ENCODE peak calls at places on chromosomes 1 and 21, in six cellular contexts. One of them, this sample, is unnamed.

GRCh38 chr1:208025036-208025435 is 114.1 kb upstream of the CD34 start:
- DNase-seq in prostate gland: no peak
- DNase-seq in breast epithelium: no peak
- DNase-seq in psoas muscle: peak
- DNase-seq in body of pancreas: no peak
- DNase-seq in RWPE1: no peak
- DNase-seq in this sample: no peak

GRCh38 chr1:231557898-231558710 is 29.6 kb downstream of the TSNAX start:
- DNase-seq in body of pancreas: no peak
- DNase-seq in breast epithelium: no peak
- DNase-seq in psoas muscle: no peak
- DNase-seq in prostate gland: no peak
- DNase-seq in RWPE1: no peak
- DNase-seq in this sample: no peak

GRCh38 chr1:184494929-184495328 is 108.1 kb downstream of the C1orf21 start:
- DNase-seq in psoas muscle: no peak
- DNase-seq in RWPE1: no peak
- DNase-seq in prostate gland: no peak
- DNase-seq in body of pancreas: no peak
- DNase-seq in breast epithelium: no peak
- DNase-seq in this sample: no peak

GRCh38 chr1:101567582-101568189 is 330.9 kb downstream of the S1PR1 start:
- DNase-seq in body of pancreas: peak
- DNase-seq in prostate gland: no peak
- DNase-seq in breast epithelium: no peak
- DNase-seq in psoas muscle: no peak
- DNase-seq in RWPE1: peak
- DNase-seq in this sample: no peak

GRCh38 chr1:5480906-5481305 is 511.3 kb downstream of the NPHP4 start:
- DNase-seq in breast epithelium: no peak
- DNase-seq in RWPE1: no peak
- DNase-seq in psoas muscle: no peak
- DNase-seq in prostate gland: no peak
- DNase-seq in body of pancreas: no peak
- DNase-seq in this sample: no peak

GRCh38 chr1:62746086-62746808 is 37.7 kb upstream of the ATG4C start:
- DNase-seq in body of pancreas: no peak
- DNase-seq in breast epithelium: no peak
- DNase-seq in psoas muscle: no peak
- DNase-seq in prostate gland: no peak
- DNase-seq in RWPE1: peak
- DNase-seq in this sample: no peak

GRCh38 chr1:16018749-16019515 is 1.1 kb upstream of the HSPB7 start:
- DNase-seq in breast epithelium: no peak
- DNase-seq in prostate gland: no peak
- DNase-seq in body of pancreas: no peak
- DNase-seq in RWPE1: no peak
- DNase-seq in psoas muscle: peak
- DNase-seq in this sample: no peak

GRCh38 chr1:188281927-188282326 is 1453.2 kb downstream of the PLA2G4A start:
- DNase-seq in RWPE1: no peak
- DNase-seq in breast epithelium: no peak
- DNase-seq in prostate gland: no peak
- DNase-seq in body of pancreas: no peak
- DNase-seq in psoas muscle: no peak
- DNase-seq in this sample: no peak

GRCh38 chr1:187038789-187039188 is 210.0 kb downstream of the PLA2G4A start:
- DNase-seq in prostate gland: no peak
- DNase-seq in psoas muscle: no peak
- DNase-seq in body of pancreas: no peak
- DNase-seq in breast epithelium: no peak
- DNase-seq in RWPE1: peak
- DNase-seq in this sample: no peak

GRCh38 chr1:153866045-153866850 is 56.5 kb downstream of the GATAD2B start:
- DNase-seq in breast epithelium: no peak
- DNase-seq in prostate gland: no peak
- DNase-seq in RWPE1: no peak
- DNase-seq in body of pancreas: no peak
- DNase-seq in psoas muscle: no peak
- DNase-seq in this sample: no peak

GRCh38 chr1:35808376-35809155 is 750 bp downstream of the AGO4 start:
- DNase-seq in RWPE1: peak
- DNase-seq in psoas muscle: peak
- DNase-seq in body of pancreas: peak
- DNase-seq in breast epithelium: no peak
- DNase-seq in prostate gland: peak
- DNase-seq in this sample: peak

GRCh38 chr21:36100971-36101641 is 31.3 kb downstream of the CBR1 start:
- DNase-seq in prostate gland: no peak
- DNase-seq in psoas muscle: no peak
- DNase-seq in breast epithelium: no peak
- DNase-seq in RWPE1: no peak
- DNase-seq in body of pancreas: no peak
- DNase-seq in this sample: no peak

GRCh38 chr1:51442616-51443015 is 76.5 kb downstream of the EPS15 start:
- DNase-seq in psoas muscle: no peak
- DNase-seq in breast epithelium: no peak
- DNase-seq in body of pancreas: no peak
- DNase-seq in RWPE1: no peak
- DNase-seq in prostate gland: no peak
- DNase-seq in this sample: no peak

GRCh38 chr1:111768625-111769024 is 12.9 kb downstream of the DDX20 start:
- DNase-seq in breast epithelium: no peak
- DNase-seq in psoas muscle: no peak
- DNase-seq in body of pancreas: no peak
- DNase-seq in prostate gland: no peak
- DNase-seq in RWPE1: no peak
- DNase-seq in this sample: no peak

GRCh38 chr1:204348722-204349121 is 11.0 kb downstream of the PLEKHA6 start:
- DNase-seq in breast epithelium: no peak
- DNase-seq in body of pancreas: peak
- DNase-seq in prostate gland: no peak
- DNase-seq in psoas muscle: peak
- DNase-seq in RWPE1: no peak
- DNase-seq in this sample: peak

GRCh38 chr1:207050768-207051614 is at the start of gene YOD1:
- DNase-seq in body of pancreas: peak
- DNase-seq in RWPE1: peak
- DNase-seq in psoas muscle: peak
- DNase-seq in prostate gland: peak
- DNase-seq in breast epithelium: peak
- DNase-seq in this sample: peak

GRCh38 chr1:101511501-101511900 is 274.7 kb downstream of the S1PR1 start:
- DNase-seq in RWPE1: no peak
- DNase-seq in body of pancreas: no peak
- DNase-seq in breast epithelium: no peak
- DNase-seq in psoas muscle: no peak
- DNase-seq in prostate gland: no peak
- DNase-seq in this sample: no peak

GRCh38 chr1:16091296-16091695 is 17.8 kb upstream of the FAM131C start:
- DNase-seq in psoas muscle: no peak
- DNase-seq in body of pancreas: peak
- DNase-seq in RWPE1: peak
- DNase-seq in prostate gland: peak
- DNase-seq in breast epithelium: peak
- DNase-seq in this sample: no peak

GRCh38 chr1:182995894-182996293 is 27.3 kb upstream of the LAMC1 start:
- DNase-seq in breast epithelium: no peak
- DNase-seq in psoas muscle: no peak
- DNase-seq in prostate gland: no peak
- DNase-seq in body of pancreas: no peak
- DNase-seq in RWPE1: no peak
- DNase-seq in this sample: no peak

GRCh38 chr1:39158330-39159086 is 46.0 kb upstream of the MACF1 start:
- DNase-seq in psoas muscle: no peak
- DNase-seq in breast epithelium: peak
- DNase-seq in prostate gland: peak
- DNase-seq in RWPE1: no peak
- DNase-seq in body of pancreas: peak
- DNase-seq in this sample: no peak

GRCh38 chr1:15137807-15138206 is 15.7 kb upstream of the TMEM51 start:
- DNase-seq in prostate gland: no peak
- DNase-seq in breast epithelium: no peak
- DNase-seq in body of pancreas: peak
- DNase-seq in psoas muscle: no peak
- DNase-seq in RWPE1: no peak
- DNase-seq in this sample: no peak

GRCh38 chr1:1173793-1174415 is at the start of gene TTLL10:
- DNase-seq in prostate gland: no peak
- DNase-seq in RWPE1: no peak
- DNase-seq in breast epithelium: no peak
- DNase-seq in psoas muscle: peak
- DNase-seq in body of pancreas: peak
- DNase-seq in this sample: no peak

GRCh38 chr1:93036672-93037071 is 42.4 kb upstream of the MTF2 start:
- DNase-seq in body of pancreas: no peak
- DNase-seq in breast epithelium: no peak
- DNase-seq in RWPE1: no peak
- DNase-seq in prostate gland: no peak
- DNase-seq in psoas muscle: no peak
- DNase-seq in this sample: no peak

GRCh38 chr1:9850442-9851162 is 26.8 kb upstream of the CLSTN1 start:
- DNase-seq in body of pancreas: peak
- DNase-seq in RWPE1: no peak
- DNase-seq in breast epithelium: no peak
- DNase-seq in prostate gland: no peak
- DNase-seq in psoas muscle: peak
- DNase-seq in this sample: no peak

GRCh38 chr1:241706967-241707366 is 54.9 kb downstream of the WDR64 start:
- DNase-seq in RWPE1: peak
- DNase-seq in prostate gland: peak
- DNase-seq in body of pancreas: no peak
- DNase-seq in breast epithelium: no peak
- DNase-seq in psoas muscle: no peak
- DNase-seq in this sample: no peak

GRCh38 chr1:100661176-100661575 is 58.4 kb upstream of the VCAM1 start:
- DNase-seq in psoas muscle: no peak
- DNase-seq in body of pancreas: no peak
- DNase-seq in RWPE1: no peak
- DNase-seq in breast epithelium: no peak
- DNase-seq in prostate gland: no peak
- DNase-seq in this sample: no peak

GRCh38 chr1:25683731-25684130 is 67.1 kb downstream of the MAN1C1 start:
- DNase-seq in breast epithelium: no peak
- DNase-seq in psoas muscle: no peak
- DNase-seq in prostate gland: no peak
- DNase-seq in RWPE1: no peak
- DNase-seq in body of pancreas: no peak
- DNase-seq in this sample: no peak

DNA sequence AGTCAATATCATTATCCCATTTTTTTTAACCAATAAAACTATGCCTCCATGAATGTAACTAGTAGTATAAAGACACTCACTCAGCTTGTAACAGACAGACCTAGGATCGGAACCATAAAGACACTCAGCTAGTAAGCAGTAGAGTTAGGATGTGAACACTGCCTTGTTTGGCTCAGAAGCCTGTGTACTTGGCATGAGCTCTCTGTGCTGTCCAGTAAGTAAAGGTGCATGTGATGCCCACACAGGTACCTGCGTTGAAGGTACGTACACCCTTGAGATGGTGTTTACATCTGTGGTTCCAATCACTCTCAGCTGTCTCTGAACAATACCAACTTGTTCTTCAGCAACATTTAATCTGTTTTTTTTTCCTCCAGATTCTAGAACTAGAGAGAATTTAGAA is 252.1 kb upstream of the SGIP1 start:
- DNase-seq in psoas muscle: no peak
- DNase-seq in RWPE1: no peak
- DNase-seq in breast epithelium: no peak
- DNase-seq in prostate gland: peak
- DNase-seq in body of pancreas: no peak
- DNase-seq in this sample: no peak
- H3K27ac ChIP-seq in psoas muscle: no peak
- H3K27ac ChIP-seq in RWPE1: no peak
- H3K27ac ChIP-seq in breast epithelium: peak
- H3K27ac ChIP-seq in prostate gland: peak
- H3K27ac ChIP-seq in body of pancreas: no peak
- H3K27ac ChIP-seq in this sample: peak

GRCh38 chr1:81369814-81370213 is 430.9 kb upstream of the ADGRL2 start:
- DNase-seq in prostate gland: no peak
- DNase-seq in RWPE1: no peak
- DNase-seq in psoas muscle: no peak
- DNase-seq in breast epithelium: no peak
- DNase-seq in body of pancreas: no peak
- DNase-seq in this sample: no peak

GRCh38 chr1:81375884-81376548 is 424.7 kb upstream of the ADGRL2 start:
- DNase-seq in breast epithelium: no peak
- DNase-seq in body of pancreas: no peak
- DNase-seq in prostate gland: no peak
- DNase-seq in psoas muscle: no peak
- DNase-seq in RWPE1: no peak
- DNase-seq in this sample: no peak

GRCh38 chr1:81371864-81372263 is 428.9 kb upstream of the ADGRL2 start:
- DNase-seq in breast epithelium: no peak
- DNase-seq in prostate gland: no peak
- DNase-seq in psoas muscle: no peak
- DNase-seq in RWPE1: no peak
- DNase-seq in body of pancreas: no peak
- DNase-seq in this sample: no peak

GRCh38 chr1:81377406-81377805 is 423.3 kb upstream of the ADGRL2 start:
- DNase-seq in prostate gland: no peak
- DNase-seq in psoas muscle: no peak
- DNase-seq in RWPE1: no peak
- DNase-seq in body of pancreas: no peak
- DNase-seq in breast epithelium: no peak
- DNase-seq in this sample: no peak

GRCh38 chr1:81374481-81374880 is 426.3 kb upstream of the ADGRL2 start:
- DNase-seq in breast epithelium: no peak
- DNase-seq in body of pancreas: no peak
- DNase-seq in prostate gland: no peak
- DNase-seq in psoas muscle: no peak
- DNase-seq in RWPE1: no peak
- DNase-seq in this sample: no peak
- H3K27ac ChIP-seq in breast epithelium: no peak
- H3K27ac ChIP-seq in body of pancreas: no peak
- H3K27ac ChIP-seq in prostate gland: no peak
- H3K27ac ChIP-seq in psoas muscle: no peak
- H3K27ac ChIP-seq in RWPE1: no peak
- H3K27ac ChIP-seq in this sample: no peak

DNA sequence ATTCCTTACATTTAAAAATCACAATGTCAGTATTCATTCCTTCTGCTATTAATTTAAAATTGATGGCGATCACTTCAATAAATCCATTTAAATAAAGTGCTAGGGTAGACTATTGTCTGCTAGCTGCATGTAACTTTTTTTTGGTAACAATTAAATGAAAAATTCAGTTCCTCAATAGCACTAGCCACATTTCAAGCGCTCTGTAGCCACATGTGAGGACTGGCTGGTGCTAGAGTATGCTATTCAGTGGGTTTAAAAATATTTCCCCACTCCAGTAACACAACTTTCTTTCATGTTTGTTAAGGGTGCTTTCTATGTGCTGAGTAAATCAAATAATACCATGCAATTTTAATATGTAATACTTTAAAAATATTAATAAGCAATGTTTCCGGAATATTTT is 108.2 kb downstream of the LTN1 start:
- DNase-seq in RWPE1: no peak
- DNase-seq in prostate gland: no peak
- DNase-seq in body of pancreas: no peak
- DNase-seq in breast epithelium: no peak
- DNase-seq in psoas muscle: no peak
- DNase-seq in this sample: no peak
- H3K27ac ChIP-seq in RWPE1: peak
- H3K27ac ChIP-seq in prostate gland: peak
- H3K27ac ChIP-seq in body of pancreas: peak
- H3K27ac ChIP-seq in breast epithelium: peak
- H3K27ac ChIP-seq in psoas muscle: peak
- H3K27ac ChIP-seq in this sample: peak

GRCh38 chr1:109876617-109877319 is 33.9 kb upstream of the CSF1 start:
- DNase-seq in breast epithelium: no peak
- DNase-seq in RWPE1: no peak
- DNase-seq in psoas muscle: no peak
- DNase-seq in body of pancreas: no peak
- DNase-seq in prostate gland: no peak
- DNase-seq in this sample: no peak
- H3K27ac ChIP-seq in breast epithelium: peak
- H3K27ac ChIP-seq in RWPE1: peak
- H3K27ac ChIP-seq in psoas muscle: peak
- H3K27ac ChIP-seq in body of pancreas: peak
- H3K27ac ChIP-seq in prostate gland: peak
- H3K27ac ChIP-seq in this sample: peak

This sample was measured in coronary artery.